ENCODE peak calls at places on chromosomes 6 and 20, in six cellular contexts. One of them, this sample, is unnamed.

GRCh38 chr6:114315841-114316595 is 26.8 kb downstream of the HS3ST5 start:
- DNase-seq in Panc1: no peak
- DNase-seq in fibroblast of lung: no peak
- DNase-seq in aorta: no peak
- DNase-seq in cardiac muscle cell: no peak
- DNase-seq in neural progenitor cell: no peak
- DNase-seq in this sample: no peak

GRCh38 chr20:35271904-35272303 is 6.0 kb downstream of the MMP24OS start:
- DNase-seq in Panc1: no peak
- DNase-seq in fibroblast of lung: no peak
- DNase-seq in aorta: no peak
- DNase-seq in cardiac muscle cell: no peak
- DNase-seq in neural progenitor cell: no peak
- DNase-seq in this sample: no peak

GRCh38 chr6:101429291-101429690 is 35.8 kb downstream of the GRIK2 start:
- DNase-seq in Panc1: no peak
- DNase-seq in fibroblast of lung: no peak
- DNase-seq in aorta: no peak
- DNase-seq in cardiac muscle cell: no peak
- DNase-seq in neural progenitor cell: no peak
- DNase-seq in this sample: no peak

GRCh38 chr20:19371112-19371511 is 158.7 kb downstream of the SLC24A3 start:
- DNase-seq in Panc1: no peak
- DNase-seq in fibroblast of lung: no peak
- DNase-seq in aorta: no peak
- DNase-seq in cardiac muscle cell: no peak
- DNase-seq in neural progenitor cell: no peak
- DNase-seq in this sample: no peak

GRCh38 chr6:143397229-143398222 is 53.0 kb downstream of the ADAT2 start:
- DNase-seq in Panc1: no peak
- DNase-seq in fibroblast of lung: peak; percentile 21
- DNase-seq in aorta: peak; percentile 82
- DNase-seq in cardiac muscle cell: peak; percentile 3
- DNase-seq in neural progenitor cell: peak; percentile 20
- DNase-seq in this sample: peak; percentile 37

GRCh38 chr6:11566609-11567008 is 29.1 kb downstream of the TMEM170B start:
- DNase-seq in Panc1: no peak
- DNase-seq in fibroblast of lung: no peak
- DNase-seq in aorta: no peak
- DNase-seq in cardiac muscle cell: no peak
- DNase-seq in neural progenitor cell: no peak
- DNase-seq in this sample: no peak

GRCh38 chr6:14141531-14141930 is 24.0 kb downstream of the CD83 start:
- DNase-seq in Panc1: no peak
- DNase-seq in fibroblast of lung: no peak
- DNase-seq in aorta: no peak
- DNase-seq in cardiac muscle cell: no peak
- DNase-seq in neural progenitor cell: no peak
- DNase-seq in this sample: no peak

GRCh38 chr6:141701732-141702131 is 431.0 kb upstream of the GJE1 start:
- DNase-seq in Panc1: no peak
- DNase-seq in fibroblast of lung: no peak
- DNase-seq in aorta: no peak
- DNase-seq in cardiac muscle cell: no peak
- DNase-seq in neural progenitor cell: no peak
- DNase-seq in this sample: no peak

GRCh38 chr6:129641344-129641743 is 68.6 kb downstream of the ARHGAP18 start:
- DNase-seq in Panc1: no peak
- DNase-seq in fibroblast of lung: peak; percentile 55
- DNase-seq in aorta: no peak
- DNase-seq in cardiac muscle cell: no peak
- DNase-seq in neural progenitor cell: no peak
- DNase-seq in this sample: no peak

GRCh38 chr20:1160991-1161390 is 23.8 kb downstream of the TMEM74B start:
- DNase-seq in Panc1: no peak
- DNase-seq in fibroblast of lung: no peak
- DNase-seq in aorta: no peak
- DNase-seq in cardiac muscle cell: no peak
- DNase-seq in neural progenitor cell: no peak
- DNase-seq in this sample: no peak
- H3K27ac ChIP-seq in Panc1: no peak overlapping the region
- H3K27ac ChIP-seq in fibroblast of lung: no peak overlapping the region
- H3K27ac ChIP-seq in aorta: no peak overlapping the region
- H3K27ac ChIP-seq in cardiac muscle cell: no peak overlapping the region
- H3K27ac ChIP-seq in neural progenitor cell: no peak overlapping the region
- H3K27ac ChIP-seq in this sample: no peak overlapping the region

DNA sequence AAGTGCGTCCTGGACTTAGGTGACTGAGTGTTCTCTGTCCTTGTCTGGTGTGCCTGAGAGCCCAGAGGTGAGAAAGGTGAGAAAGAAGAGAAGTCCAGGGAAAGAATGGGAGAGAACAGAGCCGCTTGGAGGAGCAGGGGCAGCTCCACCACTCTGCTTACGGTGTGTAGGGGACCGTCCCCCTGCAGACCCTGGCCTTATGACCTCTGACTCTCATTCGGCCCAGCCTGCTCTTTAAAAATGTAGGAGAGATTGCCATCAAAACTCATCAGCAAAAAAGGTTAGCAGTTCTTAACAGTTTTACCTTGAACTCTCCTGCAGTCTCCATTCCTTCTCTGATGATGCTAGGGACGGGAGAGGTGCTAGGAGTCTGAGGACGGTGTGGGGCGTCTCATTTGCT is 2.0 kb downstream of the TMEM181 start:
- DNase-seq in Panc1: no peak
- DNase-seq in fibroblast of lung: no peak
- DNase-seq in aorta: no peak
- DNase-seq in cardiac muscle cell: no peak
- DNase-seq in neural progenitor cell: no peak
- DNase-seq in this sample: no peak
- H3K4me3 ChIP-seq in Panc1: peak overlapping the region; percentile 86
- H3K4me3 ChIP-seq in fibroblast of lung: peak overlapping the region; percentile 9
- H3K4me3 ChIP-seq in aorta: no peak overlapping the region
- H3K4me3 ChIP-seq in cardiac muscle cell: no peak overlapping the region
- H3K4me3 ChIP-seq in neural progenitor cell: no peak overlapping the region
- H3K4me3 ChIP-seq in this sample: no peak overlapping the region

GRCh38 chr6:31354788-31355539 is 2.0 kb downstream of the HLA-B start:
- DNase-seq in Panc1: no peak
- DNase-seq in fibroblast of lung: no peak
- DNase-seq in aorta: no peak
- DNase-seq in cardiac muscle cell: peak; percentile 20
- DNase-seq in neural progenitor cell: no peak
- DNase-seq in this sample: no peak
- H3K4me1 ChIP-seq in Panc1: peaks cover 4% of the 10 kb centered on the region
- H3K4me1 ChIP-seq in fibroblast of lung: peaks cover 13% of the 10 kb centered on the region
- H3K4me1 ChIP-seq in aorta: no peaks in the 10 kb centered on the region
- H3K4me1 ChIP-seq in cardiac muscle cell: no peaks in the 10 kb centered on the region
- H3K4me1 ChIP-seq in neural progenitor cell: no peaks in the 10 kb centered on the region
- H3K4me1 ChIP-seq in this sample: peaks cover 2% of the 10 kb centered on the region

GRCh38 chr6:98839788-98840361 is 5.5 kb downstream of the POU3F2 start:
- DNase-seq in Panc1: no peak
- DNase-seq in fibroblast of lung: peak; percentile 30
- DNase-seq in aorta: no peak
- DNase-seq in cardiac muscle cell: peak; percentile 43
- DNase-seq in neural progenitor cell: peak; percentile 69
- DNase-seq in this sample: no peak

GRCh38 chr6:98842489-98843180 is 8.3 kb downstream of the POU3F2 start:
- DNase-seq in Panc1: no peak
- DNase-seq in fibroblast of lung: no peak
- DNase-seq in aorta: peak; percentile 71
- DNase-seq in cardiac muscle cell: peak; percentile 43
- DNase-seq in neural progenitor cell: peak; percentile 72
- DNase-seq in this sample: no peak

GRCh38 chr6:98840385-98840784 is 6.0 kb downstream of the POU3F2 start:
- DNase-seq in Panc1: no peak
- DNase-seq in fibroblast of lung: no peak
- DNase-seq in aorta: no peak
- DNase-seq in cardiac muscle cell: no peak
- DNase-seq in neural progenitor cell: peak; percentile 1
- DNase-seq in this sample: no peak

GRCh38 chr6:98841589-98842488 is 7.5 kb downstream of the POU3F2 start:
- DNase-seq in Panc1: no peak
- DNase-seq in fibroblast of lung: no peak
- DNase-seq in aorta: no peak
- DNase-seq in cardiac muscle cell: no peak
- DNase-seq in neural progenitor cell: peak; percentile 44
- DNase-seq in this sample: no peak

GRCh38 chr6:98841114-98841513 is 6.7 kb downstream of the POU3F2 start:
- DNase-seq in Panc1: no peak
- DNase-seq in fibroblast of lung: no peak
- DNase-seq in aorta: no peak
- DNase-seq in cardiac muscle cell: no peak
- DNase-seq in neural progenitor cell: no peak
- DNase-seq in this sample: no peak
- H3K27ac ChIP-seq in Panc1: no peak overlapping the region
- H3K27ac ChIP-seq in fibroblast of lung: no peak overlapping the region
- H3K27ac ChIP-seq in aorta: no peak overlapping the region
- H3K27ac ChIP-seq in cardiac muscle cell: no peak overlapping the region
- H3K27ac ChIP-seq in neural progenitor cell: no peak overlapping the region
- H3K27ac ChIP-seq in this sample: no peak overlapping the region

DNA sequence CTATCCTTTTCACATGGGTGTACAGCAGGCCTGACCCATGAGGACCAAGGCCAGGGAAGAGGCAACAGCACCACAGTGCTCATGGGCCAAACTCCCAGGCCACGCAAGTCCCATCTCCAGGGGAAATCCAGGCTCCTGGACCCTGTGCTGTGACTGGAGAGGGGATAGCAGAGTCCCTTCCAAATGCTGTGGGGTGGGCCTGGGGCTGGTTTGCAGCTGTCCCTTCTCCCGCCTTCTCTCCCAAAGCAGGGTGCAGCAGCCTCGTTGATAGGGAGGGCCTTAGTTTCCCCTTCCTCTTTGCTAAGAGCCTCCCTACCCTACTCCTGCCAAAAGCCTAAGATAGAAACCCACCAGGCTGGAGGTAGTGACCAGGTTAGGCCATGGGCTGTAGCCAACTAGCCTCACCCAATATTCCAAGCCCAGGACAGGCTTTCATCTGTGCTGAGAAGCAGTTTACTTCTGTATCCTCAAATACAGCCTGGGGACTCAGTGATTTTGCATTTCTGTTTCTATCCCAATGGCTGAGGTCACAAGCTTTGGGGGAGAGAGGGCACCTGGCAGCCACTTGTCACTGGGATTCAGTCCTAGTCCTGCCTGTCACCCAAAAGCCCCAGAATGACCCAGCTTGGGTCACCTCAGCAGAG is 1.4 kb downstream of the CTSZ start:
- DNase-seq in Panc1: no peak
- DNase-seq in fibroblast of lung: no peak
- DNase-seq in aorta: peak; percentile 64
- DNase-seq in cardiac muscle cell: no peak
- DNase-seq in neural progenitor cell: no peak
- DNase-seq in this sample: no peak
- H3K4me3 ChIP-seq in Panc1: peak overlapping the region; percentile 73
- H3K4me3 ChIP-seq in fibroblast of lung: peak overlapping the region; percentile 72
- H3K4me3 ChIP-seq in aorta: no peak overlapping the region
- H3K4me3 ChIP-seq in cardiac muscle cell: no peak overlapping the region
- H3K4me3 ChIP-seq in neural progenitor cell: no peak overlapping the region
- H3K4me3 ChIP-seq in this sample: no peak overlapping the region

GRCh38 chr6:137808836-137809315 is 58.2 kb upstream of the TNFAIP3 start:
- DNase-seq in Panc1: no peak
- DNase-seq in fibroblast of lung: no peak
- DNase-seq in aorta: no peak
- DNase-seq in cardiac muscle cell: peak; percentile 67
- DNase-seq in neural progenitor cell: peak; percentile 5
- DNase-seq in this sample: no peak
- H3K4me1 ChIP-seq in Panc1: no peaks in the 10 kb centered on the region
- H3K4me1 ChIP-seq in fibroblast of lung: no peaks in the 10 kb centered on the region
- H3K4me1 ChIP-seq in aorta: no peaks in the 10 kb centered on the region
- H3K4me1 ChIP-seq in cardiac muscle cell: peaks cover 23% of the 10 kb centered on the region
- H3K4me1 ChIP-seq in neural progenitor cell: no peaks in the 10 kb centered on the region
- H3K4me1 ChIP-seq in this sample: peaks cover 2% of the 10 kb centered on the region

GRCh38 chr6:38136547-38136946 is 317.0 kb downstream of the ZFAND3 start:
- DNase-seq in Panc1: no peak
- DNase-seq in fibroblast of lung: no peak
- DNase-seq in aorta: no peak
- DNase-seq in cardiac muscle cell: no peak
- DNase-seq in neural progenitor cell: no peak
- DNase-seq in this sample: no peak
- H3K27ac ChIP-seq in Panc1: no peak overlapping the region
- H3K27ac ChIP-seq in fibroblast of lung: no peak overlapping the region
- H3K27ac ChIP-seq in aorta: no peak overlapping the region
- H3K27ac ChIP-seq in cardiac muscle cell: no peak overlapping the region
- H3K27ac ChIP-seq in neural progenitor cell: no peak overlapping the region
- H3K27ac ChIP-seq in this sample: no peak overlapping the region

GRCh38 chr6:169452117-169452868 is 198.6 kb upstream of the THBS2 start:
- DNase-seq in Panc1: peak; percentile 75
- DNase-seq in fibroblast of lung: peak; percentile 94
- DNase-seq in aorta: peak; percentile 94
- DNase-seq in cardiac muscle cell: no peak
- DNase-seq in neural progenitor cell: no peak
- DNase-seq in this sample: no peak
- H3K4me3 ChIP-seq in Panc1: peak overlapping the region; percentile 62
- H3K4me3 ChIP-seq in fibroblast of lung: peak overlapping the region; percentile 57
- H3K4me3 ChIP-seq in aorta: peak overlapping the region; percentile 21
- H3K4me3 ChIP-seq in cardiac muscle cell: no peak overlapping the region
- H3K4me3 ChIP-seq in neural progenitor cell: no peak overlapping the region
- H3K4me3 ChIP-seq in this sample: no peak overlapping the region